ENCODE peak calls at places on chromosomes 13 and 19, in six cellular contexts. B, C, Y, W, Z and R are unnamed samples.

GRCh38 chr13:26255717-26256277 is 1.9 kb downstream of the CDK8 start:
- DNase-seq in Y (peak), C (no peak), B (no peak), Z (no peak), W (peak), R (no peak)

GRCh38 chr19:49441210-49441959 is at the start of gene SLC17A7:
- DNase-seq in C (no peak), Z (no peak), B (no peak), Y (no peak), W (no peak), R (no peak)

GRCh38 chr13:112354330-112355273 is 21.6 kb upstream of the SPACA7 start:
- DNase-seq in W (no peak), Z (no peak), C (no peak), Y (no peak), B (no peak), R (no peak)

GRCh38 chr13:80132741-80133601 is 208.0 kb downstream of the SPRY2 start:
- DNase-seq in Y (no peak), Z (peak), C (no peak), B (peak), W (peak), R (peak)

GRCh38 chr19:43572172-43572588 is 3.1 kb downstream of the XRCC1 start:
- DNase-seq in Y (peak), Z (no peak), W (no peak), B (no peak), C (no peak), R (no peak)

GRCh38 chr19:19737559-19738332 is 4.8 kb upstream of the ZNF14 start:
- DNase-seq in B (no peak), C (no peak), Y (no peak), W (no peak), Z (no peak), R (no peak)

GRCh38 chr13:109919715-109920375 is 133.5 kb upstream of the IRS2 start:
- DNase-seq in Y (no peak), Z (no peak), W (peak), C (no peak), B (no peak), R (no peak)

GRCh38 chr13:31051999-31052398 is 109.7 kb downstream of the HSPH1 start:
- DNase-seq in Y (no peak), B (no peak), Z (no peak), C (no peak), W (no peak), R (no peak)

GRCh38 chr19:18932216-18932841 is 8.7 kb downstream of the HOMER3 start:
- DNase-seq in Y (no peak), Z (peak), C (peak), W (peak), B (peak), R (peak)

GRCh38 chr13:76425930-76426329 is 460.3 kb downstream of the KCTD12 start:
- DNase-seq in W (peak), B (no peak), C (no peak), Y (no peak), Z (no peak), R (no peak)

GRCh38 chr13:41144576-41144975 is 12.0 kb upstream of the KBTBD6 start:
- DNase-seq in Y (no peak), C (no peak), Z (no peak), B (no peak), W (no peak), R (no peak)

GRCh38 chr19:46631481-46631880 is 4.5 kb downstream of the GNG8 start:
- DNase-seq in W (peak), Y (no peak), Z (no peak), C (no peak), B (no peak), R (no peak)

GRCh38 chr19:10007811-10008211 is 2.5 kb downstream of the COL5A3 start:
- DNase-seq in W (peak), Z (no peak), Y (no peak), B (no peak), C (no peak), R (no peak)

GRCh38 chr13:66218583-66218982 is 1011.6 kb downstream of the PCDH9 start:
- DNase-seq in Y (no peak), Z (no peak), C (no peak), B (no peak), W (no peak), R (no peak)

GRCh38 chr13:77521194-77521593 is 14.3 kb upstream of the SCEL start:
- DNase-seq in Z (no peak), C (no peak), W (no peak), Y (no peak), B (no peak), R (no peak)

GRCh38 chr19:46416077-46416709 is 2.8 kb upstream of the CCDC8 start:
- DNase-seq in B (peak), Z (peak), C (no peak), W (peak), Y (peak), R (peak)

GRCh38 chr13:46799139-46799538 is 2.2 kb upstream of the ESD start:
- DNase-seq in Y (no peak), W (no peak), Z (no peak), B (no peak), C (no peak), R (no peak)

GRCh38 chr19:43711751-43712355 is 4.0 kb upstream of the IRGC start:
- DNase-seq in W (no peak), C (no peak), Y (no peak), B (no peak), Z (no peak), R (no peak)

GRCh38 chr13:110563463-110563774 is 1.9 kb upstream of the RAB20 start:
- DNase-seq in B (no peak), Y (no peak), Z (no peak), W (no peak), C (no peak), R (no peak)